ENCODE peak calls at places on chromosome 18, in five cellular contexts. S is HCT116, E is K562, N is H1, Q is GM12878. W is an unnamed sample.

GRCh38 chr18:36455931-36456330 is 158.4 kb downstream of the FHOD3 start:
- DNase-seq in N (no peak), Q (no peak), E (no peak), S (no peak), W (no peak)

GRCh38 chr18:49464718-49465598 is 4.5 kb upstream of the DYM start:
- DNase-seq in E (no peak), Q (no peak), S (no peak), N (peak), W (no peak)

GRCh38 chr18:7116832-7117389 is 686 bp downstream of the LAMA1 start:
- DNase-seq in N (peak), Q (no peak), S (no peak), E (no peak), W (no peak)

GRCh38 chr18:33184178-33184577 is 256.3 kb downstream of the CCDC178 start:
- DNase-seq in Q (no peak), S (no peak), E (no peak), N (no peak), W (no peak)

GRCh38 chr18:27735117-27735516 is 441.8 kb downstream of the CDH2 start:
- DNase-seq in Q (no peak), E (no peak), N (no peak), S (no peak), W (no peak)

GRCh38 chr18:44945847-44946490 is 265.3 kb downstream of the SETBP1 start:
- DNase-seq in E (no peak), N (no peak), Q (no peak), S (no peak), W (no peak)

GRCh38 chr18:42915240-42915791 is 200.2 kb downstream of the RIT2 start:
- DNase-seq in E (no peak), S (no peak), N (no peak), Q (no peak), W (no peak)

GRCh38 chr18:9951022-9951859 is 37.4 kb downstream of the VAPA start:
- DNase-seq in S (peak), Q (no peak), E (peak), N (no peak), W (peak)

GRCh38 chr18:2112435-2113045 is 458.8 kb downstream of the METTL4 start:
- DNase-seq in S (no peak), Q (no peak), E (no peak), N (no peak), W (no peak)

GRCh38 chr18:10526211-10526949 is 553 bp downstream of the NAPG start:
- DNase-seq in Q (no peak), S (no peak), E (peak), N (peak), W (peak)

GRCh38 chr18:10455726-10456453 is 1.5 kb downstream of the APCDD1 start:
- DNase-seq in S (no peak), N (no peak), Q (no peak), E (no peak), W (no peak)

GRCh38 chr18:70139138-70139537 is 66.3 kb downstream of the RTTN start:
- DNase-seq in E (no peak), N (no peak), S (no peak), Q (no peak), W (no peak)

GRCh38 chr18:8777846-8778245 is 72.5 kb downstream of the MTCL1 start:
- DNase-seq in Q (no peak), N (no peak), E (no peak), S (no peak), W (no peak)

GRCh38 chr18:45617284-45617683 is 2.0 kb downstream of the SLC14A2 start:
- DNase-seq in S (peak), N (no peak), E (peak), Q (no peak), W (no peak)

GRCh38 chr18:76827205-76827885 is 5.0 kb downstream of the ZNF236 start:
- DNase-seq in Q (no peak), N (no peak), E (no peak), S (no peak), W (no peak)

GRCh38 chr18:79458131-79458838 is 62.6 kb downstream of the NFATC1 start:
- DNase-seq in N (no peak), E (no peak), S (peak), Q (no peak), W (peak)

GRCh38 chr18:47248610-47249343 is 2.7 kb downstream of the SKOR2 start:
- DNase-seq in N (peak), E (no peak), Q (no peak), S (no peak), W (no peak)

GRCh38 chr18:4352746-4353522 is 102.2 kb downstream of the DLGAP1 start:
- DNase-seq in S (no peak), E (no peak), Q (no peak), N (no peak), W (no peak)

GRCh38 chr18:48340502-48340901 is 68.7 kb downstream of the ZBTB7C start:
- DNase-seq in S (no peak), Q (no peak), E (no peak), N (no peak), W (no peak)

GRCh38 chr18:76991021-76991688 is 141.4 kb downstream of the MBP start:
- DNase-seq in Q (no peak), S (no peak), E (no peak), N (no peak), W (no peak)

GRCh38 chr18:3603460-3604259 is 153.7 kb downstream of the TGIF1 start:
- DNase-seq in E (peak), S (peak), N (no peak), Q (no peak), W (peak)

GRCh38 chr18:69365658-69366057 is 35.0 kb upstream of the DOK6 start:
- DNase-seq in S (no peak), N (no peak), E (no peak), Q (no peak), W (no peak)

GRCh38 chr18:35345460-35345921 is 1.3 kb upstream of the ZNF24 start:
- DNase-seq in E (no peak), S (no peak), Q (peak), N (no peak), W (peak)

GRCh38 chr18:51727780-51728179 is 530.3 kb upstream of the MEX3C start:
- DNase-seq in S (no peak), E (no peak), Q (no peak), N (no peak), W (no peak)

GRCh38 chr18:2955966-2956521 is 56.9 kb downstream of the LPIN2 start:
- DNase-seq in Q (no peak), N (no peak), S (no peak), E (no peak), W (no peak)

GRCh38 chr18:26548144-26549102 is at the start of gene KCTD1:
- DNase-seq in S (peak), E (no peak), Q (no peak), N (peak), W (peak)

GRCh38 chr18:1846640-1847039 is 724.7 kb downstream of the METTL4 start:
- DNase-seq in S (no peak), N (no peak), E (no peak), Q (no peak), W (no peak)

GRCh38 chr18:68791801-68792200 is 6.1 kb upstream of the CCDC102B start:
- DNase-seq in E (no peak), Q (no peak), S (no peak), N (no peak), W (peak)

GRCh38 chr18:9987355-9987754 is 73.5 kb downstream of the VAPA start:
- DNase-seq in Q (no peak), N (no peak), E (no peak), S (no peak), W (no peak)

GRCh38 chr18:38042496-38042895 is 476.9 kb upstream of the CELF4 start:
- DNase-seq in E (no peak), S (no peak), N (no peak), Q (no peak), W (no peak)

GRCh38 chr18:32072321-32072720 is 19.4 kb upstream of the RNF138 start:
- DNase-seq in Q (no peak), S (no peak), N (no peak), E (peak), W (peak)

GRCh38 chr18:45025108-45025471 is 344.4 kb downstream of the SETBP1 start:
- DNase-seq in Q (no peak), S (no peak), N (no peak), E (no peak), W (no peak)

GRCh38 chr18:26631135-26631534 is 82.8 kb upstream of the KCTD1 start:
- DNase-seq in Q (no peak), E (no peak), N (no peak), S (no peak), W (no peak)

GRCh38 chr18:58061349-58061748 is 17.3 kb downstream of the NEDD4L start:
- DNase-seq in N (no peak), E (no peak), S (no peak), Q (no peak), W (no peak)

GRCh38 chr18:9731380-9731779 is 23.3 kb downstream of the RAB31 start:
- DNase-seq in S (no peak), N (no peak), E (no peak), Q (no peak), W (no peak)

GRCh38 chr18:74497308-74497640 is 1.1 kb downstream of the CNDP2 start:
- DNase-seq in Q (no peak), E (no peak), N (no peak), S (no peak), W (peak)

GRCh38 chr18:74497778-74498177 is 1.6 kb downstream of the CNDP2 start:
- DNase-seq in N (no peak), S (no peak), E (no peak), Q (no peak), W (no peak)

GRCh38 chr18:74499633-74500032 is 3.5 kb downstream of the CNDP2 start:
- DNase-seq in N (no peak), S (no peak), E (peak), Q (peak), W (no peak)

GRCh38 chr18:74496508-74497307 is 545 bp downstream of the CNDP2 start:
- DNase-seq in Q (no peak), E (peak), S (peak), N (no peak), W (peak)

DNA sequence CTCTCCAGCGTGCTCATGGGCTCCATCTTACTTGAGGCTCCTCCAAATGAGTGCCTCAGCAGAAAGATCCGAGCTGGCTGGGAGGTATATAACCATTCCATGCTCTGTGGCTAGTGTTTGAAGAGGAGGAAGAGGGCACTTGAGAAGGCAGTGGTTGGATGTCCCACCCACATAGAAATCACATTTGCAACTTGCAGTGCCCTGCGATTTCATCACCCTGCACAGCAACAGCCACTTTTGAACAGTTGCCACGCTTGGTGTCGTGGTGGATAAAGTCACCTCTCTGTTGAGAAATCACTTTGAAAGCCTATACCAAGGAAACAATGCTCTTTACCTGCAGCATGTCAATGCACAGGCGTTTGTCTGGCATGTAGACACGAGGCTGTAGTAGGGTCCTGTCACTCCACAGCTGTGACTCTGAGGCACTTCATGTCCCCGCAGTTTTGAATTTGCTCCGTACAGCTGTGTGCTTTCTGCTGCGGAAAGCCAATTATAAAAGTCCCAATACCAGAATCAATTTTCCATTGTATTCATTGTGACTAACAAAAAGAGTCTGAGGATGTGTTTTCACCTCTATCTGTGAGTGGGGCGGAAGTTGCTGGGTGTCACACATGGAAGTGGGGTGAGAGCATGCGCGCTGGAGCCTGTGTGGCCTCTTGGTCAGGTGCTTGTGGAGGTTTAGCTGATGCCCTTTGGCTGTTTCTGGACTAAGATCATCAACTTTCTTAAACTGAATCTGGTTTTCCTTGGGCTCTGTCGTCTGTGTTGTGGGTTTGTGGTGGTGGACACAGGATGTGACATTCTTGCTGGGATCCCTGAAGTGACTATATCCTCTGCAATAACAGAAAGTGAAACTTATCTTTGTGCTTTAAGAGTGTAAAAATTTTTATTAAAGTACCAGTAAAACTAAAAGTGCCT is 2.8 kb downstream of the CNDP2 start:
- DNase-seq in Q (peak), N (no peak), E (peak), S (no peak), W (no peak)
- TF ChIP-seq SP1 in Q (no peak), N (no peak), E (no peak), S (no peak), W (no peak)

DNA sequence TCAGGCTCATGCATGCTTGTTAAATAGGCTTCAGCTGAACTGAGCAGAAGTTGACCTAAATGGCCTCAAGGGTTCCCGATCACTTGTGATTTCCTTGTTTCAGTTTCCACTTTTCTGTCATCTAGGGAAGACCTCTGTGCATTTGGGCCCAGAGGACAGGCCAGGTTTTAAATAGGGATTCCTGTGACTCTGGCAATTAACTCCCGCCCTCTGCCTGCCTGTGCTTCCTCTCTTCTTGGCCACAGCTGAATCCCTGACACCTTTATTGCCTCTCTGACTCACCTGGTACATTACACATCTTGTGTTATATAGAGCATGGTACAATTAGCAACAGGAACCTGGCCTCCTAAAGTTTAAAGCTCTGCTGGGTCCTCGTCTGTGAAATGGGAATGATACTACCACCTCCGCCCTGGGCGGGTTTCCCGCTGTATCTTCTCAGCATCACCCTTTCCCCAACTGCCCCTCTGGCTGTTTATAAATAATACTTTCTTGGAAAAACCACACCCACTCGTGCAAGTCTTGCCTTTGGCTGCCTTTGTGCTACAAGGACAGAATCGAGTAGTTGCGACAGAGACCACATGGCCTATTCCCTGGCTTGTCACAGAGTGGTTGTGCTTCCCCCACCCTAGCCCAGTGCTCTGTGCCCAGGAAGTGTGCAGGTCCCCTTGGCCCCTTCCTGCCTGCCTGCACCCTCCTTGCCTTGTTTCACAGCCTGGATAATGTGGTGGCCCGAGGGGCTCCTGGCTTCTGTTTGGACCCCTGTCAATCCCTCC is 8.0 kb downstream of the CABLES1 start:
- DNase-seq in Q (no peak), E (no peak), N (no peak), S (peak), W (no peak)
- TF ChIP-seq RAD21 in Q (no peak), E (no peak), N (no peak), S (no peak), W (no peak)

DNA sequence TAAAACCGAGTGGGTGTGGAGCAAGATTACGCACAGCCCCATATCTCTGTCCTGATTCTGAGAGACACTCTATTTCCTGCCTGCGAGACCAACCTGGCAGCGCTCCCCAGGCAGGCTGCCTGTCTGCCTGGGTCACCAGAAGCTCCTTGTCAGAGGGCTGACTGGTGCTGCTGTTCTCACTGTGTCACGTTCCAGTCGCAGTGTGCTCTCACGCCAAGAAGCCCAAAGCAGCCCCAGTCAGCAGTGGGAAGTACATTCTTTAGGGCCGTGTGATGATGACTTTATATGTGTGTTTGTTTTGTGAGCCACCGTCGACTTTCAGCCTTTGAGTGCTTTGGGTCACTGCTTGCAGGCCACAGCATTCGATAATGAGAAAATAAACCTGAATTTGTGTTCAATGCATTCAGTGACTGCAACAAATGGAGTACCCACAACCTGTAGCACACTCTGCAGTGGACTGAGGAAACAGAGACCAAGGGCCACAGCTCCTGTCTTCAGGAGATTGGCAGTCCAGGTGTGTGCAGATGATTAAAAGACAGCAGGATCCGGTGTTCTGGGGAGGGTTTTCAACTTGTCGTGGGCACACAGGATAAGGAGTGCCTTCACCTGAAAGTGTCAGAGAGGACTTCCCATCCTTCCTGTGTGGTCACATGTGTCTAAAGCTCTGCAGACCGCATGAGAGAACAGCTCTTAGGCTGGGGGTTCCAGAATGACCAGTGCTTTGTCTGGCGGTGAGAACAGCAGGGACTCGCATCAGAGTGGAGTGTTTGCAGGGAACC is 4.8 kb downstream of the TNFRSF11A start:
- DNase-seq in E (no peak), N (peak), S (no peak), Q (no peak), W (peak)
- TF ChIP-seq SP1 in E (no peak), N (no peak), S (no peak), Q (no peak), W (no peak)

GRCh38 chr18:72993245-72993644 is 125.5 kb upstream of the NETO1 start:
- DNase-seq in E (no peak), Q (no peak), N (no peak), S (no peak), W (no peak)
- TF ChIP-seq RAD21 in E (no peak), Q (no peak), N (no peak), S (no peak), W (no peak)

DNA sequence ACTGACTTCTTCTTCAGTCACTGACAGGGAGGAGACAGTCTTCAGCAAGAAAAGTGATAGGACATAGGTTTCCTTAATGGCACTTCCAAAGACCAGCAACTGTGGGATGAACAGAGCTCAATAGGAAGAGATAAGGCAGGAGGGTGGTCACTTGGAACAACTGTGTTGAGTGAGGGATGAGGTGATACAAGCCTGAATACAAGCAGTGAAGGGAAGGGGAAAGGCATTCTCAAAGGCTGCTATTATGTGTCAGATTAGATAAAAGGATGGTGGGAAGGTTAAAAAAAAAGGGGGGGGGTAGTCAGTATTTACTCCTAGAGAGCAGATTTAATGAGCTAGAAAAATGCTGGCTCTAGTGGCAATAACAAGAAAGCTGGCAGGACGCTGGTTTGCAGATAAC is 25.7 kb downstream of the CCBE1 start:
- DNase-seq in N (no peak), Q (no peak), E (no peak), S (no peak), W (no peak)
- TF ChIP-seq SP1 in N (no peak), Q (no peak), E (no peak), S (no peak), W (no peak)

DNA sequence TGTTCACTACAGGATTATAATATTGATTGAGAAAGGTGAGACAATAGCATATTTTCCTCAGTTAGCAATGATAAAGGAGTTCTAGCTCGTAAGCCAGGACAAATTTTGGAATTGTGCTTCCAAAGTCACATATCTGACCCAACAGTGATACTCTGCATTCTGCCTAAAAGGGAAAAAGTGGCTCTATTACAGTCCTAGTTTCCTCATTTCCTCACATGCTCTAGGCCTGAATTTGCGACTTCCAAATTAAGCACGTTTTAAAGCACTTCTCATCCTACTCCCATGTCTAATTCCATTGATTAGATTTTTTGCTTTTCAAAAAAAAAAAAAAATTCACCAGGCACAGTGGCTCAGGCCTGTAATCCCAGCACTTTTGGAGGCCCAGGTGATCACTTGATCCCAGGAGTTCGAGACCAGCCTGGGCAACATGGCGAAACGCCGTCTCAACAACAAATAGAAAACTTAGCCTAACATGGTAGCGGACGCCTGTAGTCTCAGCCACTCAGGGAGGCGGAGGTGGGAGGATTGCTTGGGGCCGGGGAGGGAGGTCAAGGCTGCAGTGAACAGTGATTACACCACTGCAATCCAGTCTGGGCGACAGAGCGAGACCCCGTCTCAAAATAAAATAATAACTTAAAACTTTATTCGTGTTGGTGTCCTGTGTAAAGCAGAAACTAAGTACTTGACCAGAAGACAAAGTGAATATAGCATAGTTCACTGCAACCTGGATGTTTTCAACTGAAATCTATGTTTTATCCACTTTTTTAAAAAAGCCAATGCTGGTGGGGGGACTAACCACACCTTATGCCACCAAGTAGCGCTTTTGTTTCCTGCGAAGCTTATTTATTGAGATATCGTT is 1.5 kb downstream of the ESCO1 start:
- DNase-seq in S (peak), E (peak), N (no peak), Q (no peak), W (peak)
- TF ChIP-seq RAD21 in S (no peak), E (no peak), N (no peak), Q (no peak), W (no peak)

W was measured in HepG2.